ENCODE peak calls at places on chromosomes 3 and 15, in nine cellular contexts. R, K, C, F, S, X, D, J and E are unnamed samples.

GRCh38 chr15:31098953-31099740 is 2.4 kb downstream of the TRPM1 start:
- DNase-seq in D (no peak), K (no peak), R (no peak), C (no peak), X (no peak), J (no peak), F (no peak), S (no peak), E (no peak)

GRCh38 chr3:9146367-9147071 is 102.9 kb downstream of the SRGAP3 start:
- DNase-seq in J (no peak), X (no peak), S (no peak), C (no peak), D (no peak), K (peak; percentile 52), F (no peak), R (no peak), E (no peak)

GRCh38 chr15:42820811-42821210 is 83.9 kb upstream of the CDAN1 start:
- DNase-seq in D (no peak), S (no peak), F (no peak), R (no peak), C (no peak), K (no peak), J (no peak), X (no peak), E (no peak)

GRCh38 chr15:42332331-42332730 is 27.0 kb upstream of the CAPN3 start:
- DNase-seq in S (no peak), C (no peak), R (no peak), K (no peak), F (no peak), D (no peak), X (no peak), J (no peak), E (peak; percentile 33)

GRCh38 chr3:122132949-122133540 is 50.4 kb upstream of the CASR start:
- DNase-seq in J (no peak), R (no peak), X (no peak), F (no peak), D (no peak), S (no peak), C (no peak), K (no peak), E (no peak)

GRCh38 chr3:111269782-111270181 is 198.2 kb downstream of the NECTIN3 start:
- DNase-seq in F (no peak), S (no peak), R (no peak), K (no peak), J (no peak), D (no peak), C (no peak), X (no peak), E (no peak)

GRCh38 chr3:30231277-30232141 is 374.9 kb upstream of the TGFBR2 start:
- DNase-seq in S (no peak), D (peak; percentile 29), K (no peak), J (no peak), X (no peak), R (no peak), C (no peak), F (no peak), E (peak; percentile 70)

GRCh38 chr3:190533511-190534282 is 19.8 kb downstream of the IL1RAP start:
- DNase-seq in J (no peak), D (no peak), S (no peak), K (no peak), R (peak; percentile 80), X (peak; percentile 83), C (peak; percentile 78), F (peak; percentile 72), E (peak; percentile 83)

GRCh38 chr3:183650554-183650953 is 15.1 kb downstream of the KLHL24 start:
- DNase-seq in K (no peak), S (no peak), R (no peak), C (no peak), D (no peak), F (no peak), J (no peak), X (peak; percentile 49), E (no peak)

GRCh38 chr3:136955813-136956212 is 2.0 kb upstream of the IL20RB start:
- DNase-seq in K (no peak), R (no peak), J (no peak), S (no peak), F (no peak), X (peak; percentile 84), C (peak; percentile 81), D (no peak), E (peak; percentile 70)

GRCh38 chr3:106130384-106131084 is 261.7 kb upstream of the CBLB start:
- DNase-seq in K (no peak), D (no peak), S (no peak), X (peak; percentile 83), F (peak; percentile 38), J (no peak), R (no peak), C (peak; percentile 41), E (peak; percentile 59)

GRCh38 chr3:15983232-15983631 is 185.5 kb upstream of the ANKRD28 start:
- DNase-seq in F (no peak), C (peak; percentile 49), X (peak; percentile 18), S (no peak), R (no peak), K (no peak), D (no peak), J (no peak), E (peak; percentile 31)

GRCh38 chr3:15979900-15980299 is 182.1 kb upstream of the ANKRD28 start:
- DNase-seq in J (no peak), R (no peak), F (no peak), C (no peak), S (no peak), K (no peak), X (no peak), D (no peak), E (no peak)

GRCh38 chr3:15982667-15983145 is 184.9 kb upstream of the ANKRD28 start:
- DNase-seq in K (no peak), C (peak; percentile 84), X (peak; percentile 90), S (no peak), D (peak; percentile 45), F (no peak), J (no peak), R (no peak), E (peak; percentile 80)

GRCh38 chr3:15983693-15984092 is 185.9 kb upstream of the ANKRD28 start:
- DNase-seq in F (no peak), S (no peak), X (no peak), R (no peak), D (no peak), K (no peak), C (no peak), J (no peak), E (no peak)

DNA sequence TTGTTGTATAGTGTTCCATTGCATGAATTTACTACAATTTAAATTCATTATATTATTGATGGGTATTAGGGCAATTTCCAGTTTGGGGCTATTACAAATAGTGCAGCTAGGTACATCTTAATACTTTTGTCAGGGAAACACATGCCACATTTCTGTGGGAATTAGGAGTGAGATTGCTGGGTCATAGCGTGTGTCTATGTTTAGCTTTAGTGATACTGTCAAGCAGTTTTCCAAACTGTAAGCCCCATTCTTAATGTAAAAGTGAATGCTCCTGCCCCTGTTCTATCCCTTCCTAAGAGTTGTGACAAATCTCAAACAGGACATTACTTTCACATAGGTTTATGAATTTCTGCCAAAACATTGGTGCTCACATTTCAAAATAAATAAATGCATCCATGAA is 184.5 kb upstream of the ANKRD28 start:
- DNase-seq in R (no peak), J (no peak), X (no peak), F (no peak), K (no peak), D (no peak), S (no peak), C (no peak), E (no peak)
- H3K4me3 ChIP-seq in R (no peak overlapping the region), J (no peak overlapping the region), X (peak overlapping the region; percentile 31), F (no peak overlapping the region), K (no peak overlapping the region), D (peak overlapping the region; percentile 43), S (no peak overlapping the region), C (no peak overlapping the region), E (no peak overlapping the region)

DNA sequence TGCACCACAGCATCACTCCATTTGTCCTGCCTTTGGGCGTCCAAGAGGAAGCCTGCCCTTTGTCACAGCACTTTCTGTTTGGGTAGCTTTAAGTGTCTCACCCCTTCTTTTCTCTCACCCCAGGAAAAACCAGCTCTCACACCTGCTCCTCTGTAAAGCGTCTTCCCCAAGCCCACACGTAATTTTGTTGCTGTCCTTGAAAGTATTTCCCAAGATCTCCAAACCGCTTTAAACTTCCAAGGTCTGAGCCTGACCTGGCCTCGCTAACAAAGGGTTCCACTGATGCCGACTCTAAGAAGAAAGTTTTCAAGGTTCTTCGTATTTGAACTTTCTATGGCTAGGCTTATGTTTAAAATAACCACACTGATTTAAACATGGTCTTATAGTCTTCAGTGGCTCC is 5.3 kb downstream of the ABHD2 start:
- DNase-seq in R (no peak), C (no peak), S (no peak), D (no peak), J (no peak), K (no peak), X (no peak), F (peak; percentile 47), E (no peak)
- H3K4me3 ChIP-seq in R (no peak overlapping the region), C (no peak overlapping the region), S (no peak overlapping the region), D (no peak overlapping the region), J (no peak overlapping the region), K (no peak overlapping the region), X (no peak overlapping the region), F (peak overlapping the region; percentile 4), E (no peak overlapping the region)

DNA sequence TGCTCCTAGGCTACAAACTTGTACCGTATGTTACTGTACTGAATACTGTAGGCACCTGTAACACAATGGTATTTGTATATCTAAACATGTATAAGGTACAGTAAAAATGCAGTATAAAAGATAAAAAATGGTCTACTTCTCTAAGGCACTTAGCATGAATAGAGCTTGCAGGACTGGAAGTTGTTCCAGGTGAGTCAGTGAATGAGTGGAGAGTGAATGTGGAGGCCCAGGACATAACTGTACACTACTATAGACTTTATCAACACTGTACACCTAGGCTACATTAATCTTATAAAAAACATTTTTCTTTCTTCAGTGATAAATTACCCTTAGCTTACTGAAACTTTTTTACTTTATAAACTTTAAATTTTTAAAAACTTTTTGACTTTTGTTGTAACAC is 12.5 kb downstream of the TNFAIP8L3 start:
- DNase-seq in F (no peak), R (no peak), S (no peak), D (no peak), X (no peak), K (no peak), C (no peak), J (no peak), E (no peak)
- H3K4me3 ChIP-seq in F (no peak overlapping the region), R (no peak overlapping the region), S (no peak overlapping the region), D (no peak overlapping the region), X (no peak overlapping the region), K (no peak overlapping the region), C (no peak overlapping the region), J (no peak overlapping the region), E (no peak overlapping the region)

DNA sequence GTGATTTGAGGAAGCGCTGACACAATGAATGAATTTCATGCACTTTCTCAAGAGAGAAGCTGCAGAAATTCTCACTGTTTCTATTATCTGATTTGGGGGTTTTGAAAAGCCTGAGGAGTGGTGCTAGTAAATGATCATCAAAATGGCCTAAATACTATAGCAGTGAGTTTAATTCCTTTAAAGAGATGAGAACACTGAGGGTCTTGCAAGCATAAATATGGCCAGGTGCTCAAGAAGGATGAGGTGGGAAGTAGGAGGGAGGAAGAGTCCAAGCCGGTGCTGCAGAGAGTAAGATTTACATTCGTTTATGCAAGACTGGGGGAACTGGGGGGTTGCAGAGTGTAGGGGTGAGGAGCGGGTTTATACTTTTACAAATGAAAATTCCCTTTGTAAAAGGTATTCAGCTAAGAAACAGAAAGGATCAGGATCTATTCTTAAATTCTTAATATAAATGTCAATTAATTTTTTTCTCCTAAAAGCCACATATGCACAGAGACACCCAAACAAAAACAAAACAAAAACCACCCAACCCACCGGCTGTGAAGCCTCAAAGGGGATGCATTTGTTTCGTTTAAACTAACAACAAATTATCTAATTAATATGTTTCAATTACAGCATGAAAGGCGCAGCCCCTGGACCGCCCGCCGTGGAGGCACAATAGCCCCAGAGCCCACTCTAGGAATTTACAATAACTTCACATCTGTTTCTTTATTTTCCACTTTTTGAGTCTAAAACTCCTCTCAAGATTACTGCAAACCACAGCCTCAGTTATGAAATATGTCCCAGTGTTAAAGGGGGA is 5.7 kb downstream of the FOXB1 start:
- DNase-seq in R (no peak), J (no peak), C (no peak), X (no peak), K (no peak), D (no peak), S (no peak), F (no peak), E (no peak)
- H3K4me3 ChIP-seq in R (no peak overlapping the region), J (no peak overlapping the region), C (no peak overlapping the region), X (no peak overlapping the region), K (no peak overlapping the region), D (no peak overlapping the region), S (no peak overlapping the region), F (no peak overlapping the region), E (no peak overlapping the region)